ENCODE peak calls at places on chromosome 12, in six cellular contexts. G is skeletal muscle cell; J is cardiac fibroblast; T is CD8-positive, alpha-beta memory T cell; X is RWPE2; F is right atrium auricular region. K is an unnamed sample.

GRCh38 chr12:104576980-104577925 is 120.5 kb downstream of the CHST11 start:
- DNase-seq in T (no peak), F (no peak), G (peak), X (no peak), J (peak), K (no peak)

GRCh38 chr12:11827096-11827841 is 177.8 kb downstream of the ETV6 start:
- DNase-seq in J (peak), T (no peak), X (no peak), G (no peak), F (no peak), K (no peak)

GRCh38 chr12:105935106-105935505 is 203.6 kb downstream of the NUAK1 start:
- DNase-seq in J (peak), X (no peak), G (no peak), F (no peak), T (no peak), K (no peak)

GRCh38 chr12:17588968-17589367 is 501.0 kb downstream of the RERGL start:
- DNase-seq in J (peak), X (no peak), T (no peak), F (no peak), G (no peak), K (no peak)

GRCh38 chr12:54667945-54668344 is 19.8 kb upstream of the DCD start:
- DNase-seq in G (no peak), X (no peak), J (no peak), F (no peak), T (no peak), K (no peak)

GRCh38 chr12:119457251-119457650 is 122.7 kb downstream of the CCDC60 start:
- DNase-seq in G (no peak), T (no peak), X (no peak), J (no peak), F (no peak), K (no peak)

GRCh38 chr12:89574736-89575208 is 48.9 kb upstream of the POC1B start:
- DNase-seq in F (no peak), G (peak), X (no peak), T (no peak), J (peak), K (no peak)

GRCh38 chr12:103326190-103326589 is 169.6 kb downstream of the C12orf42 start:
- DNase-seq in F (no peak), X (no peak), G (no peak), J (no peak), T (no peak), K (no peak)

GRCh38 chr12:108570743-108571603 is 8.6 kb downstream of the ISCU start:
- DNase-seq in J (peak), X (no peak), F (peak), T (no peak), G (no peak), K (peak)

GRCh38 chr12:58895053-58895452 is 25.3 kb downstream of the LRIG3 start:
- DNase-seq in X (no peak), J (no peak), T (no peak), F (no peak), G (no peak), K (no peak)

GRCh38 chr12:94134226-94134795 is 14.1 kb upstream of the PLXNC1 start:
- DNase-seq in G (no peak), T (no peak), J (peak), X (no peak), F (no peak), K (no peak)

GRCh38 chr12:76820888-76821482 is 57.1 kb downstream of the ZDHHC17 start:
- DNase-seq in F (no peak), T (no peak), G (peak), J (peak), X (no peak), K (no peak)

GRCh38 chr12:15163001-15163400 is 58.2 kb downstream of the RERG start:
- DNase-seq in J (no peak), T (no peak), G (no peak), X (no peak), F (no peak), K (no peak)

GRCh38 chr12:15163577-15163976 is 57.6 kb downstream of the RERG start:
- DNase-seq in T (no peak), X (no peak), G (no peak), F (no peak), J (no peak), K (no peak)

GRCh38 chr12:15168279-15168678 is 52.9 kb downstream of the RERG start:
- DNase-seq in J (no peak), X (no peak), F (no peak), T (no peak), G (no peak), K (no peak)

GRCh38 chr12:15164997-15165659 is 56.1 kb downstream of the RERG start:
- DNase-seq in G (peak), T (no peak), X (no peak), F (no peak), J (peak), K (no peak)
- H3K4me3 ChIP-seq in G (no peak), T (no peak), X (no peak), F (no peak), J (no peak), K (no peak)

GRCh38 chr12:47813491-47814196 is 6.1 kb downstream of the HDAC7 start:
- DNase-seq in T (no peak), G (no peak), J (peak), F (no peak), X (no peak), K (peak)
- H3K4me3 ChIP-seq in T (peak), G (peak), J (peak), F (peak), X (no peak), K (peak)

GRCh38 chr12:52976574-52977071 is 27.7 kb downstream of the KRT18 start:
- DNase-seq in G (no peak), T (no peak), F (no peak), J (no peak), X (no peak), K (no peak)
- H3K4me3 ChIP-seq in G (no peak), T (no peak), F (no peak), J (no peak), X (no peak), K (no peak)

GRCh38 chr12:19856389-19856788 is 417.1 kb downstream of the AEBP2 start:
- DNase-seq in X (no peak), J (peak), T (no peak), F (no peak), G (no peak), K (no peak)
- H3K4me3 ChIP-seq in X (no peak), J (no peak), T (no peak), F (no peak), G (no peak), K (no peak)

GRCh38 chr12:14257303-14257733 is 108.2 kb upstream of the ATF7IP start:
- DNase-seq in J (no peak), G (no peak), F (no peak), X (no peak), T (no peak), K (no peak)

GRCh38 chr12:14259481-14260010 is 105.9 kb upstream of the ATF7IP start:
- DNase-seq in X (no peak), T (no peak), F (no peak), G (no peak), J (no peak), K (no peak)

GRCh38 chr12:14258468-14258947 is 107.0 kb upstream of the ATF7IP start:
- DNase-seq in X (no peak), G (no peak), J (no peak), T (no peak), F (no peak), K (no peak)

GRCh38 chr12:14256555-14257169 is 108.8 kb upstream of the ATF7IP start:
- DNase-seq in T (peak), G (peak), X (no peak), J (peak), F (peak), K (peak)

DNA sequence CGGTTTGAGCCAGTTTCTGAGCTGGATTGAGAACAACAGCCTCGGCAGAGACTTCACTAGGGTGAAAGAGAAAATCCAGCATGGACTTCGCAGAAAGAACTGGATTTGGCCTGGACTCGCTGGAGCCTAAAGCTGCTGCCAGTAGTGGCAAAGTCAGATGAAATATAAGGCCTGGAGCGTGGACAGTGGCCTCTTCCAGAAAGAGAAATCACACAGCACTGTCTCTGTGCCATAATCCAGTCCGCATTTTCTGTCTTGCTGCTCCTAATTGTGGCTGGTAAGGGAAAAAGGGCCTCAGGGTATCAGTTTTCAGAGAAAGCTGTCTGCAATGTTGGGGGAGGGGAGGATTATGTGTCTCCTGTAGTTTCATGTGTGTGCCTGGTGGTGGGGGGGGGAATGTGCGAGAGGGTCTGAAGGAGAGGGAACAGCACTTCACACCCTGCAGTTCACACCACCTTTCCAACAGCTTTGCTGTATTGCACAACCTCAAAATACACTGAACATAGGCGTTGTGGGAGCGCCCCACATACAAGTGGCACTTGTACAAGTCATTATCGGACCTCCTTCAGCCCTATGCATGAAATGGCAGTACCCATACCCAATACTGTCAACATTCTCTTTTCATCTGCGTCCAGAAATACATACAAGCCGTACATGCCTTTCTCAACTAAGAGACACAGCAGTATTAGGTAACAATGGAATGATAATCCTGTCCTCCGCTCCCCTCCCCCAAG is 107.6 kb upstream of the ATF7IP start:
- DNase-seq in T (peak), F (peak), G (peak), X (peak), J (peak), K (peak)
- H3K4me3 ChIP-seq in T (peak), F (no peak), G (no peak), X (no peak), J (no peak), K (no peak)

GRCh38 chr12:2268478-2269286 is 215.9 kb downstream of the CACNA1C start:
- DNase-seq in F (no peak), G (no peak), J (peak), T (no peak), X (no peak), K (no peak)
- H3K4me3 ChIP-seq in F (no peak), G (no peak), J (no peak), T (no peak), X (no peak), K (no peak)

K was measured in Peyer's patch.